ENCODE peak calls at places on chromosomes 5 and 9, in six cellular contexts. Z is non-pigmented ciliary epithelial cell, L is T-helper 9 cell, R is NCI-H1417 treated with DMSO at 0.1 percent for 48 hours, U is KG1, G is T-cell. B is an unnamed sample.

GRCh38 chr9:37707748-37708147 is 45.9 kb upstream of the TRMT10B start:
- DNase-seq in L (no peak), U (no peak), Z (no peak), R (no peak), G (no peak), B (no peak)

GRCh38 chr9:36158122-36158521 is 11.1 kb upstream of the CCIN start:
- DNase-seq in Z (no peak), U (no peak), G (no peak), R (no peak), L (no peak), B (peak)

GRCh38 chr9:34363619-34364351 is 12.9 kb downstream of the MYORG start:
- DNase-seq in G (no peak), L (no peak), R (no peak), U (no peak), Z (no peak), B (no peak)

GRCh38 chr5:89255845-89256463 is 373.0 kb upstream of the MEF2C start:
- DNase-seq in G (no peak), L (no peak), R (no peak), U (no peak), Z (peak), B (peak)

GRCh38 chr5:5165541-5166002 is 25.4 kb downstream of the ADAMTS16 start:
- DNase-seq in U (no peak), L (no peak), R (no peak), G (no peak), Z (no peak), B (no peak)

GRCh38 chr5:173851595-173852248 is 36.4 kb upstream of the CPEB4 start:
- DNase-seq in Z (no peak), L (no peak), U (no peak), R (no peak), G (no peak), B (no peak)

GRCh38 chr9:4987996-4988421 is 2.9 kb downstream of the JAK2 start:
- DNase-seq in L (peak), R (no peak), U (peak), G (no peak), Z (no peak), B (peak)

GRCh38 chr5:156526081-156527017 is 199.4 kb downstream of the SGCD start:
- DNase-seq in G (no peak), L (no peak), R (no peak), U (no peak), Z (no peak), B (no peak)

GRCh38 chr9:89999534-90000370 is 394.9 kb downstream of the GADD45G start:
- DNase-seq in G (no peak), L (no peak), U (peak), R (peak), Z (no peak), B (no peak)

GRCh38 chr5:179257190-179257741 is 88.0 kb downstream of the ADAMTS2 start:
- DNase-seq in L (no peak), U (no peak), Z (no peak), R (no peak), G (no peak), B (no peak)

GRCh38 chr5:39164529-39165402 is 54.6 kb downstream of the FYB1 start:
- DNase-seq in G (no peak), R (no peak), L (no peak), Z (no peak), U (no peak), B (no peak)

GRCh38 chr5:148267972-148268371 is 622 bp upstream of the SPINK13 start:
- DNase-seq in Z (no peak), R (no peak), U (no peak), G (no peak), L (no peak), B (no peak)

GRCh38 chr5:73232266-73233041 is 59.5 kb downstream of the TMEM174 start:
- DNase-seq in U (no peak), Z (no peak), R (no peak), L (no peak), G (no peak), B (no peak)

GRCh38 chr5:102713682-102714231 is 41.3 kb upstream of the PAM start:
- DNase-seq in R (no peak), G (no peak), L (no peak), U (no peak), Z (no peak), B (no peak)

GRCh38 chr5:62340392-62340791 is 34.4 kb downstream of the KIF2A start:
- DNase-seq in U (no peak), Z (no peak), G (no peak), R (no peak), L (no peak), B (no peak)

GRCh38 chr5:35182541-35183242 is 47.6 kb downstream of the PRLR start:
- DNase-seq in L (no peak), Z (no peak), U (no peak), G (no peak), R (no peak), B (no peak)

GRCh38 chr5:62574599-62574998 is 4.0 kb upstream of the LRRC70 start:
- DNase-seq in G (no peak), R (no peak), U (no peak), L (no peak), Z (no peak), B (no peak)

GRCh38 chr9:129550199-129550839 is 70.6 kb downstream of the C9orf50 start:
- DNase-seq in L (no peak), U (no peak), Z (no peak), R (no peak), G (no peak), B (no peak)

GRCh38 chr5:89372176-89372575 is 489.2 kb upstream of the MEF2C start:
- DNase-seq in Z (no peak), R (no peak), G (no peak), U (no peak), L (no peak), B (no peak)

B was measured in HL-60.